ENCODE peak calls at places on chromosomes 7 and 10, in seven cellular contexts. W is CD8-positive, alpha-beta memory T cell; D is fibroblast of lung; V is Peyer's patch; J is colonic mucosa; L is endothelial cell of umbilical vein; K is mammary epithelial cell. U is an unnamed sample.
A peak's percentile ranks its signal among the peaks of the same experiment; 100 is the strongest.

GRCh38 chr10:79049931-79050895 is 18.6 kb upstream of the ZMIZ1 start:
- DNase-seq in W (no peak), V (no peak), J (peak; percentile 19), L (no peak), D (peak; percentile 38), K (no peak), U (no peak)

GRCh38 chr7:80288175-80289122 is 153.8 kb downstream of the GNAI1 start:
- DNase-seq in L (no peak), V (no peak), W (peak; percentile 5), D (peak; percentile 94), K (no peak), J (no peak), U (peak; percentile 98)

GRCh38 chr7:12212051-12212485 is 974 bp downstream of the TMEM106B start:
- DNase-seq in W (no peak), V (no peak), D (peak; percentile 10), L (no peak), K (no peak), J (peak; percentile 21), U (no peak)

GRCh38 chr7:5143935-5144903 is 45.8 kb upstream of the WIPI2 start:
- DNase-seq in W (peak; percentile 89), L (no peak), V (peak; percentile 63), K (peak; percentile 11), J (no peak), D (peak; percentile 37), U (peak; percentile 3)

GRCh38 chr7:3861371-3861770 is 560.3 kb downstream of the SDK1 start:
- DNase-seq in K (peak; percentile 6), W (no peak), V (no peak), D (peak; percentile 14), J (no peak), L (no peak), U (no peak)

GRCh38 chr10:70774810-70775678 is 10.1 kb downstream of the TBATA start:
- DNase-seq in D (no peak), L (no peak), J (peak; percentile 37), V (no peak), K (no peak), W (no peak), U (no peak)

GRCh38 chr7:37916673-37917660 is at the start of gene SFRP4:
- DNase-seq in L (peak; percentile 56), V (no peak), D (peak; percentile 70), J (peak; percentile 50), K (peak; percentile 12), W (no peak), U (peak; percentile 65)

GRCh38 chr10:88442681-88443080 is 140.4 kb downstream of the RNLS start:
- DNase-seq in D (no peak), K (no peak), V (no peak), W (no peak), L (no peak), J (no peak), U (no peak)

GRCh38 chr10:38054361-38054797 is 39.8 kb upstream of the ZNF37A start:
- DNase-seq in L (no peak), J (no peak), K (peak; percentile 82), W (no peak), V (no peak), D (peak; percentile 86), U (peak; percentile 21)

GRCh38 chr7:30842542-30843451 is 68.9 kb upstream of the AQP1 start:
- DNase-seq in J (no peak), V (no peak), W (no peak), D (no peak), L (no peak), K (no peak), U (no peak)

GRCh38 chr10:25059990-25060389 is 43.6 kb downstream of the THNSL1 start:
- DNase-seq in J (peak; percentile 77), W (no peak), D (peak; percentile 93), K (peak; percentile 91), V (no peak), L (peak; percentile 50), U (peak; percentile 90)

GRCh38 chr10:31604141-31604540 is 285.1 kb downstream of the ZEB1 start:
- DNase-seq in V (no peak), D (no peak), W (no peak), J (no peak), L (no peak), K (no peak), U (no peak)

GRCh38 chr10:93867481-93867880 is 26.3 kb upstream of the SLC35G1 start:
- DNase-seq in J (no peak), L (no peak), V (no peak), D (no peak), W (no peak), K (no peak), U (no peak)

GRCh38 chr7:103551006-103551405 is 105.0 kb upstream of the SLC26A5 start:
- DNase-seq in V (no peak), D (no peak), K (no peak), J (no peak), L (no peak), W (no peak), U (no peak)

DNA sequence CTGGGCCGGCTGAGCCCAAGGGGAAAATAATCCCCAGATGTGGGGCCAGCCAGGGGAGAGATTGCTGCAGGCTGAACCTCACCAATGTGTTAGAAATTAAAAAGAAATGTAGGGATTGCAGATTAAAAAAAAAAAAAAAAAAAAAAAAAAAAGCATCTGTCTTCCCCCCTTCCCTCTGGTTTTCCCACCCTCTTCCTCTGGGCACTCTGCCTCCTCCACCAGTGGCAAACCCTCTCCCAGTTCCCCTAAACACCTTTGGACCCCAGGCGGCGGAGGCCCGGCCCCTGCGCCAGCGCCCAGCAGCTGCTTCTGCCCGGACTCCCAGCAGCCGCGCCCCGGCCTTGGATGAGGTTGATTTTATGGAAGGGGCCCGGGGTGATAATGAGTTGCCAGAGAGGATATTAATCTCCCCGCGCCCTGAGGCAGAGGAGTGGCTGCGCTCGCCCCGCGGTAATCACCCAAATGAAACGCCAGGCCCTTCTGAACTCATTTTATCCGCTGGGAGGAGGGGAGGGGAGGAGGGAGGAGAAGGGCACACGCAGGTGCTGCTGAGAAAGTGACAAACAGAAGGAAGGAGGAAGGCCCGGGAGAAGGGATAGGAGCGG is 6.9 kb downstream of the MNX1 start:
- DNase-seq in D (no peak), J (peak; percentile 88), V (no peak), W (no peak), K (no peak), L (no peak), U (no peak)
- H3K27me3 ChIP-seq in D (peaks cover 68% of the 10 kb centered on the region), J (peaks cover 36% of the 10 kb centered on the region), V (peaks cover 6% of the 10 kb centered on the region), W (peaks cover 34% of the 10 kb centered on the region), K (peaks cover 2% of the 10 kb centered on the region), L (peaks cover 73% of the 10 kb centered on the region), U (peaks cover 94% of the 10 kb centered on the region)

GRCh38 chr10:49091450-49092210 is 23.7 kb downstream of the VSTM4 start:
- DNase-seq in D (no peak), L (no peak), K (no peak), V (no peak), J (no peak), W (no peak), U (no peak)
- H3K27me3 ChIP-seq in D (no peaks in the 10 kb centered on the region), L (no peaks in the 10 kb centered on the region), K (no peaks in the 10 kb centered on the region), V (no peaks in the 10 kb centered on the region), J (no peaks in the 10 kb centered on the region), W (no peaks in the 10 kb centered on the region), U (no peaks in the 10 kb centered on the region)

DNA sequence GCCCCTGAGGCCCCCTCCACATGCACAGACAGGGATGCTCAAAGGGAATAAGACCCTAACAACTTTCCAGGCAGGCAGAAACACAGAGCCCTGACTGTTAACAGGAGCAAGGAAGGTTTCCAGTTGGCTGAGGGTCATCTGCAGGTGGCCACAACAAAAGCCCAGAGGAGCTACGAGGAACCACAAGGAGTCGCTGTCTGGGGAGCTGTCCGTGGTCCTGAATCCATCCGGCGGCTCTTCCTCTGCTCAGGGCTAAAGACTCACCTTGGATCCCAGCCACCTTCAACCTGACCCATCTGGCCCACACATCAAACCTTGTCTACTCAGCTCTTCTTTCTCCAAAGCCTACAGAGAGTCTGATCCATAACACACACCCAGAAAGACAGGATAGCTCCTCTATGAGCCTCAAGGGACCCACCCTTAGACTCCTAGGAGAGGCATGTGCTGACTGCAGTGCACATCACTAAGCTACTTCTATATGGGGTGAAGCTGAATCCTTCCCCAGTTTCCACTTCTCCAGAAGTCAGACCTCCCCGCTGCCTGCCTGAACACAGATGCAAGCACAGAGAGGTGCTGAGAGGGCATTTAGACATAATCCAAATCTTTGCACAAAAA is 104.0 kb downstream of the SLIT1 start:
- DNase-seq in J (peak; percentile 59), D (peak; percentile 43), V (no peak), K (peak; percentile 37), L (peak; percentile 57), W (peak; percentile 31), U (peak; percentile 32)
- H3K27me3 ChIP-seq in J (no peaks in the 10 kb centered on the region), D (peaks cover 2% of the 10 kb centered on the region), V (no peaks in the 10 kb centered on the region), K (peaks cover 2% of the 10 kb centered on the region), L (no peaks in the 10 kb centered on the region), W (no peaks in the 10 kb centered on the region), U (no peaks in the 10 kb centered on the region)

GRCh38 chr10:131167036-131167860 is 144.3 kb downstream of the TCERG1L start:
- DNase-seq in D (no peak), J (no peak), L (no peak), K (no peak), W (no peak), V (no peak), U (no peak)

GRCh38 chr10:131168238-131168875 is 143.2 kb downstream of the TCERG1L start:
- DNase-seq in K (no peak), W (no peak), J (no peak), L (no peak), V (no peak), D (no peak), U (no peak)

GRCh38 chr10:131165092-131165491 is 146.4 kb downstream of the TCERG1L start:
- DNase-seq in K (no peak), D (no peak), W (no peak), J (no peak), L (no peak), V (no peak), U (no peak)

GRCh38 chr10:131169146-131169545 is 142.4 kb downstream of the TCERG1L start:
- DNase-seq in L (no peak), J (no peak), V (no peak), K (no peak), W (no peak), D (no peak), U (no peak)

DNA sequence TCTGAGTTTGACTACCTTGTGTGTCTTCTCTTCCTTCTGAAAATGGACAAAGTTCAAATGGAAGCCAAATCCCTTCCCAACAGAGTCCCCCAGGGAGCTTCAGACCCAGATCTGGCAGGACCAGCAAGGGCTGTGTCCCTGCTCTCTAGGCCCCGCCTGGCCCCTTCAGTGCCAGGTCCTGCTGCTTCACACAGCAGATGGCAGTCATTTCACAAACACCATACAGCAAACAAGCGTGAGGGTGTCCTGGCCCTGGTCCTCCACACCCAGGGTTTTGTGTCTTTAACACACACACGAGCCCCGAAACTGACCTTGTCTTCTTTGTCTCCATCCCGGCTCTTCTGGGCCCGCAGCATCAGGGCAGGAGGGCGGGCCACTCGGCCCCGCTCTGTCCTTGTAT is 145.0 kb downstream of the TCERG1L start:
- DNase-seq in L (no peak), V (no peak), J (no peak), W (no peak), K (no peak), D (no peak), U (no peak)
- H3K27me3 ChIP-seq in L (no peaks in the 10 kb centered on the region), V (no peaks in the 10 kb centered on the region), J (no peaks in the 10 kb centered on the region), W (no peaks in the 10 kb centered on the region), K (no peaks in the 10 kb centered on the region), D (no peaks in the 10 kb centered on the region), U (no peaks in the 10 kb centered on the region)

GRCh38 chr10:124496620-124497019 is 35.0 kb downstream of the LHPP start:
- DNase-seq in K (no peak), D (no peak), V (no peak), J (no peak), L (no peak), W (no peak), U (no peak)
- H3K27me3 ChIP-seq in K (no peaks in the 10 kb centered on the region), D (no peaks in the 10 kb centered on the region), V (no peaks in the 10 kb centered on the region), J (no peaks in the 10 kb centered on the region), L (no peaks in the 10 kb centered on the region), W (no peaks in the 10 kb centered on the region), U (no peaks in the 10 kb centered on the region)

GRCh38 chr10:45376364-45376801 is 2.4 kb downstream of the ALOX5 start:
- DNase-seq in L (no peak), V (no peak), D (no peak), K (no peak), J (no peak), W (no peak), U (no peak)
- H3K27me3 ChIP-seq in L (peaks cover 21% of the 10 kb centered on the region), V (no peaks in the 10 kb centered on the region), D (peaks cover 32% of the 10 kb centered on the region), K (peaks cover 28% of the 10 kb centered on the region), J (peaks cover 25% of the 10 kb centered on the region), W (peaks cover 7% of the 10 kb centered on the region), U (peaks cover 42% of the 10 kb centered on the region)